ENCODE peak calls at places on chromosomes 1 and 21, in ten cellular contexts. K, J, C, V, Y, R, Z, G, T and L are unnamed samples.

GRCh38 chr1:183065168-183065670 is 42.0 kb downstream of the LAMC1 start:
- DNase-seq in K (no peak), J (no peak), C (no peak), V (no peak), Y (no peak), R (no peak), Z (no peak), G (no peak), T (no peak), L (no peak)

GRCh38 chr1:181919729-181919991 is 141.9 kb downstream of the ZNF648 start:
- DNase-seq in K (no peak), J (no peak), C (no peak), V (no peak), Y (no peak), R (no peak), Z (no peak), G (peak; percentile 33), T (no peak), L (no peak)

GRCh38 chr1:52590275-52590674 is 11.9 kb upstream of the GPX7 start:
- DNase-seq in K (no peak), J (no peak), C (no peak), V (no peak), Y (no peak), R (no peak), Z (no peak), G (no peak), T (no peak), L (peak; percentile 40)

GRCh38 chr1:19877821-19878636 is 4.2 kb upstream of the OTUD3 start:
- DNase-seq in K (peak; percentile 54), J (no peak), C (no peak), V (peak; percentile 75), Y (no peak), R (no peak), Z (no peak), G (peak; percentile 86), T (no peak), L (no peak)

GRCh38 chr1:201085902-201086735 is 26.1 kb downstream of the CACNA1S start:
- DNase-seq in K (peak; percentile 92), J (peak; percentile 17), C (peak; percentile 31), V (peak; percentile 85), Y (peak; percentile 68), R (peak; percentile 83), Z (peak; percentile 61), G (peak; percentile 68), T (peak; percentile 78), L (peak; percentile 64)

GRCh38 chr21:35933466-35933865 is 126.9 kb downstream of the SETD4 start:
- DNase-seq in K (peak; percentile 49), J (peak; percentile 56), C (peak; percentile 71), V (no peak), Y (peak; percentile 42), R (peak; percentile 84), Z (peak; percentile 7), G (no peak), T (peak; percentile 60), L (no peak)

GRCh38 chr1:26794391-26794790 is 6.6 kb downstream of the PIGV start:
- DNase-seq in K (no peak), J (no peak), C (no peak), V (no peak), Y (no peak), R (no peak), Z (no peak), G (no peak), T (no peak), L (no peak)

GRCh38 chr1:68293122-68293521 is 60.8 kb upstream of the WLS start:
- DNase-seq in K (peak; percentile 73), J (no peak), C (no peak), V (no peak), Y (no peak), R (no peak), Z (no peak), G (no peak), T (no peak), L (no peak)

GRCh38 chr1:230243583-230244377 is 176.7 kb downstream of the GALNT2 start:
- DNase-seq in K (peak; percentile 40), J (no peak), C (no peak), V (no peak), Y (no peak), R (no peak), Z (no peak), G (no peak), T (no peak), L (no peak)

GRCh38 chr1:43445618-43446387 is 7.9 kb downstream of the HYI start:
- DNase-seq in K (peak; percentile 29), J (no peak), C (no peak), V (peak; percentile 29), Y (no peak), R (no peak), Z (no peak), G (no peak), T (peak; percentile 20), L (no peak)

GRCh38 chr1:158117854-158118691 is 62.6 kb upstream of the CD1D start:
- DNase-seq in K (peak; percentile 93), J (peak; percentile 28), C (peak; percentile 42), V (peak; percentile 86), Y (no peak), R (peak; percentile 53), Z (peak; percentile 57), G (peak; percentile 63), T (peak; percentile 53), L (peak; percentile 80)

GRCh38 chr1:240193699-240194098 is 102.0 kb downstream of the FMN2 start:
- DNase-seq in K (no peak), J (no peak), C (no peak), V (no peak), Y (no peak), R (no peak), Z (no peak), G (no peak), T (no peak), L (no peak)

GRCh38 chr1:92599184-92599583 is 112.5 kb upstream of the GFI1 start:
- DNase-seq in K (no peak), J (no peak), C (no peak), V (no peak), Y (no peak), R (no peak), Z (peak; percentile 27), G (peak; percentile 30), T (no peak), L (no peak)

GRCh38 chr21:15514073-15514946 is 215.5 kb upstream of the USP25 start:
- DNase-seq in K (no peak), J (no peak), C (no peak), V (peak; percentile 84), Y (no peak), R (no peak), Z (no peak), G (no peak), T (no peak), L (no peak)
- H3K9me3 ChIP-seq in K (no peaks in the 10 kb centered on the region), J (peaks cover 6% of the 10 kb centered on the region), C (no peaks in the 10 kb centered on the region), V (no peaks in the 10 kb centered on the region), Y (no peaks in the 10 kb centered on the region), R (no peaks in the 10 kb centered on the region), Z (no peaks in the 10 kb centered on the region), G (no peaks in the 10 kb centered on the region), T (no peaks in the 10 kb centered on the region), L (peaks cover 8% of the 10 kb centered on the region)

GRCh38 chr1:63866085-63866484 is 92.3 kb downstream of the ROR1 start:
- DNase-seq in K (no peak), J (no peak), C (no peak), V (no peak), Y (no peak), R (no peak), Z (no peak), G (no peak), T (no peak), L (no peak)

GRCh38 chr1:63870152-63870551 is 96.3 kb downstream of the ROR1 start:
- DNase-seq in K (no peak), J (no peak), C (no peak), V (no peak), Y (no peak), R (no peak), Z (no peak), G (no peak), T (no peak), L (no peak)

GRCh38 chr1:63865561-63865960 is 91.7 kb downstream of the ROR1 start:
- DNase-seq in K (no peak), J (no peak), C (no peak), V (no peak), Y (no peak), R (no peak), Z (no peak), G (no peak), T (no peak), L (no peak)

GRCh38 chr1:63867429-63868176 is 93.8 kb downstream of the ROR1 start:
- DNase-seq in K (no peak), J (no peak), C (peak; percentile 62), V (no peak), Y (no peak), R (no peak), Z (no peak), G (no peak), T (no peak), L (no peak)

GRCh38 chr1:63868220-63868897 is 94.5 kb downstream of the ROR1 start:
- DNase-seq in K (peak; percentile 48), J (no peak), C (peak; percentile 59), V (no peak), Y (no peak), R (no peak), Z (peak; percentile 16), G (peak; percentile 2), T (no peak), L (no peak)
- H3K4me1 ChIP-seq in K (peaks cover 11% of the 10 kb centered on the region), J (peaks cover 4% of the 10 kb centered on the region), C (peaks cover 9% of the 10 kb centered on the region), V (no peaks in the 10 kb centered on the region), Y (peaks cover 1% of the 10 kb centered on the region), R (peaks cover 2% of the 10 kb centered on the region), Z (peaks cover 30% of the 10 kb centered on the region), G (no peaks in the 10 kb centered on the region), T (no peaks in the 10 kb centered on the region), L (no peaks in the 10 kb centered on the region)

GRCh38 chr1:5709461-5709860 is 282.8 kb downstream of the NPHP4 start:
- DNase-seq in K (peak; percentile 30), J (no peak), C (no peak), V (peak; percentile 14), Y (no peak), R (no peak), Z (no peak), G (no peak), T (no peak), L (no peak)
- H3K9me3 ChIP-seq in K (no peaks in the 10 kb centered on the region), J (no peaks in the 10 kb centered on the region), C (no peaks in the 10 kb centered on the region), V (no peaks in the 10 kb centered on the region), Y (peaks cover 11% of the 10 kb centered on the region), R (no peaks in the 10 kb centered on the region), Z (no peaks in the 10 kb centered on the region), G (no peaks in the 10 kb centered on the region), T (no peaks in the 10 kb centered on the region), L (peaks cover 5% of the 10 kb centered on the region)

GRCh38 chr1:110877364-110877763 is 4.4 kb downstream of the CD53 start:
- DNase-seq in K (no peak), J (no peak), C (no peak), V (no peak), Y (no peak), R (no peak), Z (no peak), G (peak; percentile 44), T (no peak), L (no peak)

GRCh38 chr1:110878993-110879392 is 6.0 kb downstream of the CD53 start:
- DNase-seq in K (no peak), J (no peak), C (no peak), V (no peak), Y (no peak), R (no peak), Z (no peak), G (no peak), T (no peak), L (no peak)

GRCh38 chr1:110877776-110878175 is 4.8 kb downstream of the CD53 start:
- DNase-seq in K (no peak), J (no peak), C (no peak), V (no peak), Y (no peak), R (no peak), Z (no peak), G (no peak), T (no peak), L (no peak)

GRCh38 chr1:110879758-110880606 is 7.0 kb downstream of the CD53 start:
- DNase-seq in K (no peak), J (no peak), C (no peak), V (peak; percentile 66), Y (peak; percentile 29), R (no peak), Z (no peak), G (peak; percentile 95), T (no peak), L (no peak)

GRCh38 chr1:110880708-110881374 is 7.9 kb downstream of the CD53 start:
- DNase-seq in K (no peak), J (no peak), C (no peak), V (no peak), Y (no peak), R (no peak), Z (no peak), G (peak; percentile 90), T (no peak), L (no peak)
- H3K4me1 ChIP-seq in K (peaks cover 7% of the 10 kb centered on the region), J (no peaks in the 10 kb centered on the region), C (no peaks in the 10 kb centered on the region), V (peaks cover 11% of the 10 kb centered on the region), Y (no peaks in the 10 kb centered on the region), R (no peaks in the 10 kb centered on the region), Z (no peaks in the 10 kb centered on the region), G (peaks cover 55% of the 10 kb centered on the region), T (no peaks in the 10 kb centered on the region), L (no peaks in the 10 kb centered on the region)